ENCODE peak calls at places on chromosomes 1 and 21, in four cellular contexts. U, J, A and W are unnamed samples.

GRCh38 chr1:42937836-42938595 is 20.7 kb downstream of the SLC2A1 start:
- DNase-seq in U (no peak), J (no peak), A (no peak), W (no peak)

GRCh38 chr1:170727953-170728352 is 64.0 kb downstream of the PRRX1 start:
- DNase-seq in U (no peak), J (no peak), A (no peak), W (no peak)

GRCh38 chr21:38494254-38494648 is 4.0 kb downstream of the ERG start:
- DNase-seq in U (no peak), J (no peak), A (no peak), W (peak)

GRCh38 chr1:7693662-7694061 is 77.4 kb upstream of the VAMP3 start:
- DNase-seq in U (no peak), J (no peak), A (no peak), W (no peak)

GRCh38 chr1:55284856-55285255 is 69.7 kb upstream of the USP24 start:
- DNase-seq in U (no peak), J (peak), A (peak), W (peak)

GRCh38 chr1:36400825-36401601 is 3.3 kb upstream of the LSM10 start:
- DNase-seq in U (no peak), J (peak), A (no peak), W (peak)

GRCh38 chr1:182985876-182986275 is 32.9 kb upstream of the SHCBP1L start:
- DNase-seq in U (no peak), J (no peak), A (no peak), W (no peak)

GRCh38 chr1:9361630-9362256 is 69.0 kb downstream of the SPSB1 start:
- DNase-seq in U (no peak), J (no peak), A (no peak), W (peak)

GRCh38 chr1:150272379-150272840 is at the start of gene C1orf54:
- DNase-seq in U (peak), J (peak), A (no peak), W (peak)

GRCh38 chr1:160755864-160756616 is 17.0 kb downstream of the SLAMF7 start:
- DNase-seq in U (no peak), J (no peak), A (no peak), W (no peak)

GRCh38 chr1:226223786-226224244 is 351 bp downstream of the MIXL1 start:
- DNase-seq in U (no peak), J (no peak), A (no peak), W (peak)

DNA sequence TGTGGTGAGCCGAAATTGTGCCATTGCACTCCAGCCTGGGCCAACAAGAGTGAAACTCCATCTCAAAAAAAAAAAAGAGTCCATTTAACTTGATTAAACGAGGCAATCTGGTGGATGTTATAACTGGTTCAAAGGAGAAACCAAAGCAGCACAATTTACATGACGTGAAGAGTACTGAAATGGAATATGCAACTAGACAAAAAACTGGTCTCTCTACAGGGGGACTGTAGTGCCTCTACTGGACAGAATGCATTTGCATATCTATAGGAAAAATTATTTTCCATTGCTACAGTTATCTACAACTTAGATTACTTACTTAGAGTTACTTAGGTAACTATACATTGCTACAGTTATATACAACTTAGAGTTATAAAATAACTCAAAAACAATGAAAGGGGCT is 2.7 kb upstream of the CAPN2 start:
- DNase-seq in U (no peak), J (no peak), A (no peak), W (peak)
- TF ChIP-seq CTCF in U (peak), J (peak), A (peak), W (peak)

DNA sequence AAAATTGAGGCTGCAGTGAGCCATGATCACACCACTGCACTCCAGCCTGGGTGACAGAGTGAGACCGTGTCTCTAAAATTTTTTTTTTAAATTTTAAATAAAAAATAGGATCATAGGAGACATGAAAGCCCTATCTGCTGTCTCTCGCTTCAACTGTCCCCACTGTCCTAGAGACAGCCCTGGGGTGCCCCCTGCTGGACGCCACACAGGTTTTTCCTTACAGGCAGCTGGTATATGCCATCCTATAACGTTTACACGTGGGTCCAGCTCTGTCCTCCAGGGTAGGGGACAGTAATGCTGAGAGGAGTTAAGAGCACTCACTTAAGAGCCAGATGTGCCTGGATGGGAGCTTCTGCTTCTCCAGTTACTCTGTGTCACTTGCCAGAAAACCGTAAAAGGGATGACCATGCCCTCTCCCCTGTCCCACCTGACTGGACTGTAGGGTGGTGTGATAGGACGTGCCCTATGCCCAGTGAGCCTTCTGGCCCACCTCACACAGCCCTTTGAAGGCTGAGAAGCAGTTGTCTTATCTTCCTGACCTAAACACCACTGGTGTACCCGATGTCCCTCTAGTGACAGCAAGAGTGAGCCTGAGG is 8.5 kb downstream of the FBXO2 start:
- DNase-seq in U (no peak), J (peak), A (peak), W (peak)
- TF ChIP-seq CTCF in U (peak), J (peak), A (peak), W (peak)

GRCh38 chr1:202210370-202210769 is 16.8 kb downstream of the LGR6 start:
- DNase-seq in U (no peak), J (no peak), A (no peak), W (peak)
- TF ChIP-seq CTCF in U (no peak), J (no peak), A (peak), W (peak)

GRCh38 chr1:166088572-166088955 is 78.2 kb downstream of the FAM78B start:
- DNase-seq in U (no peak), J (no peak), A (no peak), W (no peak)

GRCh38 chr1:166090244-166090643 is 76.6 kb downstream of the FAM78B start:
- DNase-seq in U (no peak), J (no peak), A (no peak), W (no peak)

GRCh38 chr1:166086113-166086908 is 80.5 kb downstream of the FAM78B start:
- DNase-seq in U (peak), J (no peak), A (no peak), W (no peak)

GRCh38 chr1:166087734-166088571 is 78.8 kb downstream of the FAM78B start:
- DNase-seq in U (no peak), J (no peak), A (no peak), W (no peak)

GRCh38 chr1:166089804-166090203 is 77.0 kb downstream of the FAM78B start:
- DNase-seq in U (no peak), J (no peak), A (no peak), W (no peak)
- TF ChIP-seq CTCF in U (no peak), J (no peak), A (no peak), W (no peak)

GRCh38 chr1:46446646-46447498 is 42.8 kb upstream of the DMBX1 start:
- DNase-seq in U (no peak), J (peak), A (peak), W (peak)
- TF ChIP-seq CTCF in U (peak), J (peak), A (peak), W (peak)

DNA sequence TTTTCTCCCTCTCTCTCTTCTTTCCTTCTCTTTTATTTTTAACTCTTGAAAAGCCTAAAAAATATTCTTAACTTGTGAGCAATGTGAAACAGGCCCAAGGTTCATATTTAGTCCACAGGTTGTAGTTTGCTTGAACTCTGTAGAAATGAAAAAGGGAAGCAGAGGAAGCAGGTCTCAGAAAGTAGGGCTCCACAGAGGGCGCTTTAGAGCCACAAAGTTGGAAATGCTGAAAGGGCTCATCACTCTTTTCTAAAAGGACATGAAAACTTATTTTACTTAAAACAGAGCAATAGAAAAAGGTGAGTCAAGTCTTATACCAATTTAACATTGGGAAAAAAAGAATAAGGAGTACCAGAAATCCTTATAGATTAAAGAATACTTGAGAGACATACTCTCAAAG is 247.0 kb downstream of the USP25 start:
- DNase-seq in U (no peak), J (no peak), A (no peak), W (peak)
- TF ChIP-seq CTCF in U (no peak), J (peak), A (peak), W (peak)